ENCODE peak calls at places on chromosomes 4 and X, in six cellular contexts. M, O, R, V, C and T are unnamed samples.

GRCh38 chr4:7313361-7313811 is 121.0 kb downstream of the SORCS2 start:
- DNase-seq in V (no peak), C (no peak), R (no peak), O (no peak), M (no peak), T (no peak)

GRCh38 chr4:84877051-84877833 is 89.2 kb downstream of the WDFY3 start:
- DNase-seq in V (peak), C (no peak), M (no peak), R (no peak), O (peak), T (peak)

GRCh38 chrX:119667111-119667928 is 25.6 kb downstream of the SEPTIN6 start:
- DNase-seq in M (no peak), C (no peak), V (no peak), R (no peak), O (no peak), T (no peak)

GRCh38 chr4:173134426-173134825 is 34.2 kb upstream of the GALNT7 start:
- DNase-seq in V (no peak), C (no peak), M (no peak), R (no peak), O (no peak), T (no peak)

GRCh38 chr4:158043971-158044618 is 128.7 kb downstream of the GASK1B start:
- DNase-seq in O (no peak), C (no peak), M (no peak), R (no peak), V (no peak), T (no peak)

GRCh38 chr4:12716896-12717295 is 767.2 kb downstream of the RAB28 start:
- DNase-seq in M (no peak), O (no peak), C (no peak), R (no peak), V (no peak), T (no peak)

GRCh38 chr4:1981251-1982055 is 27.3 kb downstream of the NELFA start:
- DNase-seq in M (peak), V (no peak), R (peak), C (no peak), O (no peak), T (peak)

GRCh38 chrX:151030845-151031244 is 47.7 kb downstream of the HMGB3 start:
- DNase-seq in R (no peak), C (no peak), O (no peak), M (no peak), V (peak), T (no peak)

GRCh38 chr4:108940086-108941033 is 177.5 kb upstream of the ETNPPL start:
- DNase-seq in O (no peak), V (peak), C (peak), M (no peak), R (peak), T (no peak)

GRCh38 chr4:108117473-108118182 is 51.1 kb downstream of the LEF1 start:
- DNase-seq in O (no peak), C (no peak), M (peak), R (peak), V (peak), T (no peak)

GRCh38 chrX:8364369-8365141 is 100.1 kb upstream of the VCX3B start:
- DNase-seq in R (peak), O (peak), V (peak), C (peak), M (peak), T (no peak)

GRCh38 chr4:184287697-184288255 is 70.1 kb upstream of the ENPP6 start:
- DNase-seq in R (peak), C (peak), M (peak), O (peak), V (peak), T (peak)

GRCh38 chrX:87409113-87409841 is 108.3 kb upstream of the KLHL4 start:
- DNase-seq in V (peak), M (no peak), O (peak), R (no peak), C (no peak), T (peak)

GRCh38 chr4:181548873-181549541 is 694.2 kb upstream of the TENM3 start:
- DNase-seq in R (no peak), M (no peak), O (no peak), C (no peak), V (peak), T (peak)

GRCh38 chr4:108010167-108010566 is 20.5 kb downstream of the HADH start:
- DNase-seq in V (peak), M (no peak), C (no peak), R (no peak), O (no peak), T (peak)

GRCh38 chrX:112832481-112833095 is 8.0 kb downstream of the AMOT start:
- DNase-seq in M (no peak), R (peak), C (peak), O (peak), V (peak), T (peak)

GRCh38 chr4:144355809-144356757 is 215.6 kb upstream of the GYPA start:
- DNase-seq in M (peak), V (peak), R (peak), O (peak), C (peak), T (peak)

GRCh38 chr4:42282081-42282901 is 115.0 kb upstream of the SHISA3 start:
- DNase-seq in R (peak), O (peak), V (peak), C (peak), M (peak), T (peak)

GRCh38 chr4:48858130-48858529 is 27.2 kb downstream of the OCIAD1 start:
- DNase-seq in C (no peak), M (no peak), R (peak), V (no peak), O (no peak), T (no peak)

GRCh38 chrX:147226801-147227200 is 412.3 kb upstream of the CXorf51A start:
- DNase-seq in M (no peak), V (no peak), C (no peak), O (no peak), R (no peak), T (no peak)

GRCh38 chr4:68451246-68452211 is 4.3 kb downstream of the TMPRSS11E start:
- DNase-seq in C (peak), O (peak), M (no peak), R (peak), V (peak), T (peak)

GRCh38 chrX:70168238-70169188 is 8.8 kb upstream of the DGAT2L6 start:
- DNase-seq in M (peak), O (peak), C (no peak), R (peak), V (peak), T (peak)

GRCh38 chr4:42570221-42570620 is 86.7 kb downstream of the ATP8A1 start:
- DNase-seq in R (peak), V (no peak), M (peak), O (peak), C (no peak), T (no peak)

GRCh38 chrX:13747836-13748235 is 13.3 kb downstream of the OFD1 start:
- DNase-seq in V (peak), O (peak), M (peak), C (no peak), R (peak), T (peak)

GRCh38 chr4:113945906-113946305 is 33.5 kb downstream of the ARSJ start:
- DNase-seq in O (no peak), R (peak), C (no peak), V (peak), M (no peak), T (peak)

GRCh38 chr4:56870927-56871326 is 36.8 kb upstream of the REST start:
- DNase-seq in C (no peak), M (no peak), O (peak), R (peak), V (no peak), T (peak)

GRCh38 chrX:40729923-40730584 is 5.3 kb downstream of the MED14 start:
- DNase-seq in O (peak), R (no peak), C (no peak), M (no peak), V (no peak), T (no peak)

GRCh38 chr4:1868293-1868692 is 2.9 kb upstream of the NSD2 start:
- DNase-seq in M (no peak), V (no peak), C (no peak), O (peak), R (no peak), T (no peak)

GRCh38 chr4:76733380-76733779 is 164.6 kb downstream of the SOWAHB start:
- DNase-seq in M (no peak), R (no peak), C (peak), O (no peak), V (peak), T (no peak)

GRCh38 chr4:67332627-67333026 is 212.7 kb downstream of the CENPC start:
- DNase-seq in V (peak), M (peak), C (peak), R (peak), O (peak), T (peak)

GRCh38 chr4:181528570-181529184 is 714.5 kb upstream of the TENM3 start:
- DNase-seq in C (peak), M (peak), O (peak), V (peak), R (peak), T (peak)

GRCh38 chrX:71618303-71618721 is at the start of gene CXCR3:
- DNase-seq in R (no peak), V (no peak), O (no peak), M (no peak), C (peak), T (no peak)

GRCh38 chr4:127162741-127163140 is 470.0 kb upstream of the INTU start:
- DNase-seq in C (no peak), M (no peak), O (no peak), V (no peak), R (no peak), T (peak)

GRCh38 chrX:38561951-38562719 is 793 bp downstream of the TSPAN7 start:
- DNase-seq in M (peak), O (peak), V (no peak), C (no peak), R (peak), T (peak)

GRCh38 chrX:150903110-150903508 is 4.6 kb upstream of the CD99L2 start:
- DNase-seq in C (no peak), O (no peak), M (peak), R (peak), V (no peak), T (no peak)

GRCh38 chr4:119314356-119314755 is 7.6 kb downstream of the FABP2 start:
- DNase-seq in C (peak), M (peak), R (peak), O (peak), V (peak), T (peak)
- TF ChIP-seq EZH2phosphoT487 in C (no peak), M (no peak), R (no peak), O (no peak), V (no peak), T (no peak)

GRCh38 chr4:25367004-25367621 is 9.9 kb upstream of the ANAPC4 start:
- DNase-seq in V (peak), C (peak), R (peak), M (peak), O (peak), T (peak)
- TF ChIP-seq EZH2phosphoT487 in V (no peak), C (no peak), R (no peak), M (no peak), O (no peak), T (no peak)

GRCh38 chr4:97984545-97985131 is 158.6 kb downstream of the STPG2 start:
- DNase-seq in V (peak), M (peak), O (no peak), C (peak), R (peak), T (peak)

GRCh38 chr4:97987019-97987648 is 156.1 kb downstream of the STPG2 start:
- DNase-seq in V (peak), C (peak), M (peak), O (peak), R (peak), T (peak)

GRCh38 chr4:97994765-97995465 is 148.4 kb downstream of the STPG2 start:
- DNase-seq in V (peak), R (no peak), M (no peak), C (no peak), O (no peak), T (no peak)

DNA sequence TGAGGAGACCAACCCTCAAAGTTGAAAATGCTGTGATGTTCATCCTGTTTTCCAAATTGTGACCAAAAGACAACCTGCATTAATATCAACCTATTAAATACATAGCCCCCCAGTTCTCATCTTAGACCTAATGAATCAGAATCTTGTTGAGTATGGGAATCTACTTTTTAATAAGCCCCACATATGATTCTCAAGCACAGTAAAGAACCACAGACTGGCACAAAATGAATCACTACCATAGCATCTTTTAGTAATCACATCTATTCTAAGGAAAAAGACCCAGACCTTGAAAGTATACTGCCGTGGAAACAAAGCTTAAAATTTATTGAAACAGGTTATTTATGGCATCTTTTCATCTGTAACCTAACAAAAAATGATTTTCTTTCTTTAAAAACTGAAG is 152.9 kb downstream of the STPG2 start:
- DNase-seq in M (no peak), R (no peak), V (no peak), C (no peak), O (no peak), T (no peak)
- TF ChIP-seq EZH2phosphoT487 in M (no peak), R (no peak), V (no peak), C (no peak), O (no peak), T (no peak)

GRCh38 chrX:149453030-149453429 is 52.1 kb downstream of the IDS start:
- DNase-seq in O (no peak), R (no peak), V (peak), C (no peak), M (no peak), T (peak)

GRCh38 chrX:149461746-149462145 is 43.4 kb downstream of the IDS start:
- DNase-seq in V (no peak), R (no peak), O (no peak), C (no peak), M (no peak), T (no peak)

GRCh38 chrX:149453911-149454820 is 50.9 kb downstream of the IDS start:
- DNase-seq in R (no peak), O (no peak), V (no peak), C (no peak), M (no peak), T (peak)

GRCh38 chrX:149455934-149456333 is 49.2 kb downstream of the IDS start:
- DNase-seq in O (no peak), V (no peak), R (no peak), M (no peak), C (no peak), T (no peak)

GRCh38 chrX:149456476-149457245 is 48.4 kb downstream of the IDS start:
- DNase-seq in V (no peak), M (no peak), O (no peak), R (no peak), C (no peak), T (no peak)
- TF ChIP-seq EZH2phosphoT487 in V (no peak), M (no peak), O (no peak), R (no peak), C (no peak), T (no peak)

GRCh38 chr4:25916870-25917269 is 2.9 kb downstream of the SMIM20 start:
- DNase-seq in V (no peak), M (no peak), C (no peak), R (no peak), O (no peak), T (peak)
- TF ChIP-seq EZH2phosphoT487 in V (no peak), M (no peak), C (no peak), R (no peak), O (no peak), T (no peak)

GRCh38 chrX:110671068-110671803 is 124.4 kb downstream of the CHRDL1 start:
- DNase-seq in M (no peak), C (peak), R (no peak), O (no peak), V (no peak), T (peak)
- TF ChIP-seq EZH2phosphoT487 in M (no peak), C (no peak), R (no peak), O (no peak), V (no peak), T (no peak)

GRCh38 chr4:578451-579443 is 2.7 kb upstream of the TMEM271 start:
- DNase-seq in V (no peak), O (no peak), M (no peak), C (no peak), R (peak), T (no peak)
- TF ChIP-seq EZH2phosphoT487 in V (no peak), O (no peak), M (no peak), C (no peak), R (no peak), T (no peak)

GRCh38 chrX:76148011-76148665 is 24.7 kb upstream of the PBDC1 start:
- DNase-seq in C (peak), M (no peak), V (peak), R (no peak), O (no peak), T (peak)
- TF ChIP-seq EZH2phosphoT487 in C (no peak), M (no peak), V (no peak), R (no peak), O (no peak), T (no peak)

GRCh38 chr4:165714650-165715049 is 158.4 kb upstream of the TLL1 start:
- DNase-seq in O (no peak), M (no peak), V (no peak), C (no peak), R (no peak), T (no peak)

GRCh38 chr4:165716472-165716871 is 156.6 kb upstream of the TLL1 start:
- DNase-seq in C (no peak), V (no peak), M (no peak), R (no peak), O (no peak), T (no peak)

GRCh38 chr4:165715211-165715610 is 157.8 kb upstream of the TLL1 start:
- DNase-seq in V (no peak), M (no peak), C (no peak), O (no peak), R (no peak), T (no peak)

GRCh38 chr4:165718660-165719059 is 154.4 kb upstream of the TLL1 start:
- DNase-seq in C (no peak), R (no peak), V (no peak), O (no peak), M (no peak), T (no peak)

GRCh38 chr4:165715989-165716388 is 157.0 kb upstream of the TLL1 start:
- DNase-seq in V (no peak), O (no peak), R (no peak), M (no peak), C (no peak), T (no peak)
- TF ChIP-seq EZH2phosphoT487 in V (no peak), O (no peak), R (no peak), M (no peak), C (no peak), T (no peak)